ENCODE peak calls at places on chromosomes 2 and 18, in nine cellular contexts. V, H, B, R, X, K, C, U and D are unnamed samples.

GRCh38 chr2:127681288-127681771 is 6.0 kb upstream of the LIMS2 start:
- DNase-seq in V (no peak), H (peak; percentile 84), B (peak; percentile 66), R (no peak), X (no peak), K (peak; percentile 82), C (no peak), U (no peak), D (no peak)

GRCh38 chr18:47844828-47845227 is 85.6 kb downstream of the SMAD2 start:
- DNase-seq in V (no peak), H (no peak), B (no peak), R (no peak), X (no peak), K (no peak), C (no peak), U (no peak), D (no peak)

GRCh38 chr2:66555076-66555475 is 120.2 kb downstream of the MEIS1 start:
- DNase-seq in V (no peak), H (no peak), B (no peak), R (no peak), X (no peak), K (no peak), C (no peak), U (no peak), D (no peak)

GRCh38 chr18:58779514-58779913 is 85.2 kb upstream of the ZNF532 start:
- DNase-seq in V (no peak), H (no peak), B (no peak), R (no peak), X (no peak), K (no peak), C (no peak), U (no peak), D (no peak)

GRCh38 chr2:227788556-227788955 is 25.1 kb upstream of the CCL20 start:
- DNase-seq in V (no peak), H (no peak), B (peak; percentile 59), R (no peak), X (no peak), K (no peak), C (no peak), U (no peak), D (no peak)

GRCh38 chr2:9560628-9561027 is 5.0 kb upstream of the ADAM17 start:
- DNase-seq in V (no peak), H (no peak), B (no peak), R (no peak), X (no peak), K (no peak), C (no peak), U (no peak), D (no peak)

GRCh38 chr2:26591619-26592505 is 49.3 kb downstream of the CIB4 start:
- DNase-seq in V (no peak), H (peak; percentile 59), B (no peak), R (no peak), X (no peak), K (peak; percentile 66), C (no peak), U (peak; percentile 52), D (no peak)

GRCh38 chr18:66971951-66972350 is 368.1 kb upstream of the CDH19 start:
- DNase-seq in V (no peak), H (no peak), B (no peak), R (no peak), X (no peak), K (no peak), C (no peak), U (no peak), D (no peak)

GRCh38 chr18:79531386-79531785 is 135.7 kb downstream of the NFATC1 start:
- DNase-seq in V (no peak), H (peak; percentile 56), B (no peak), R (no peak), X (no peak), K (peak; percentile 56), C (no peak), U (peak; percentile 48), D (no peak)

GRCh38 chr18:36284268-36284667 is 13.2 kb upstream of the FHOD3 start:
- DNase-seq in V (no peak), H (no peak), B (no peak), R (no peak), X (no peak), K (no peak), C (no peak), U (no peak), D (no peak)

GRCh38 chr2:97742381-97742847 is 29.0 kb downstream of the ZAP70 start:
- DNase-seq in V (no peak), H (peak; percentile 19), B (no peak), R (peak; percentile 15), X (no peak), K (peak; percentile 66), C (no peak), U (no peak), D (no peak)

GRCh38 chr2:114661926-114662670 is 219.7 kb downstream of the DPP10 start:
- DNase-seq in V (no peak), H (peak; percentile 79), B (no peak), R (no peak), X (no peak), K (peak; percentile 66), C (peak; percentile 19), U (peak; percentile 71), D (peak; percentile 41)

GRCh38 chr2:204407209-204408070 is 137.8 kb upstream of the PARD3B start:
- DNase-seq in V (no peak), H (no peak), B (no peak), R (no peak), X (no peak), K (no peak), C (no peak), U (no peak), D (no peak)

GRCh38 chr2:3198119-3198518 is 179.5 kb downstream of the EIPR1 start:
- DNase-seq in V (no peak), H (no peak), B (no peak), R (no peak), X (no peak), K (no peak), C (no peak), U (no peak), D (no peak)

GRCh38 chr2:3200420-3200939 is 177.1 kb downstream of the EIPR1 start:
- DNase-seq in V (no peak), H (no peak), B (no peak), R (no peak), X (no peak), K (no peak), C (no peak), U (no peak), D (no peak)

GRCh38 chr2:3197308-3197707 is 180.3 kb downstream of the EIPR1 start:
- DNase-seq in V (no peak), H (no peak), B (no peak), R (no peak), X (no peak), K (peak; percentile 31), C (no peak), U (no peak), D (no peak)

GRCh38 chr2:3201296-3201695 is 176.3 kb downstream of the EIPR1 start:
- DNase-seq in V (no peak), H (no peak), B (no peak), R (no peak), X (no peak), K (no peak), C (no peak), U (no peak), D (no peak)

DNA sequence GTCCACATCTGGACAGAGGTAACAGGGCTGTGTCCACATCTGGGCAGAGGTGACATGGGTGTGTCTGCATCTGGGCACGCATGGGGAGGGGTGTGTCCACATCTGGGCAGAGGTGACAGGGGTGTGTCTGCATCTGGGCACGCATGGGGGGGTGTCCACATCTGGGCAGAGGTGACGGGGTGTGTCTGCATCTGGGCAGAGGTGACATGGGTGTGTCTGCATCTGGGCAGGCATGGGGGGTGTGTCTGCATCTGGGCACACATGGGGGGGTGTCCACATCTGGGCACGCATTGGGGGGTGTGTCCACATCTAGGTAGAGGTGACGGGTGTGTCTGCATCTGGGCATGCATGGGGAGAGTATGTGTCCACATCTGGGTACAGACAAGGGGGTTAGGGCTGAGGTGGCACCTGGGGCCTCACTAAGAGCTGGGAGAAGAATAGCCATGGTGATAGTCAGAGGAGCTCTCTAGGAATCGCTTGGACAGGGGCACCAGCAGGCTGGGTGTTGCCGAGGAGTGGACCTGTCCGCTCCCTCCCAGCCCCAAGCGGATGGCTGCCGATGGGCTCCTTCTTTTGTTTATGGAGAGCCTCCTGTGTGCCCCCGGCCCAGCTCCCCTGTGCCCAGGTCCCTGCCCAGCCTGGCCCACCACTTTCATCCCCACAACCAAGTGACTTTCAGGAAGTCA is 177.8 kb downstream of the EIPR1 start:
- DNase-seq in V (no peak), H (no peak), B (no peak), R (no peak), X (no peak), K (no peak), C (no peak), U (no peak), D (no peak)
- H3K27ac ChIP-seq in V (peak overlapping the region; percentile 70), H (no peak overlapping the region), B (no peak overlapping the region), R (no peak overlapping the region), X (no peak overlapping the region), K (no peak overlapping the region), C (no peak overlapping the region), U (no peak overlapping the region), D (no peak overlapping the region)

GRCh38 chr2:150425121-150425559 is 62.3 kb downstream of the RND3 start:
- DNase-seq in V (no peak), H (no peak), B (no peak), R (no peak), X (no peak), K (no peak), C (no peak), U (no peak), D (no peak)
- H3K27ac ChIP-seq in V (no peak overlapping the region), H (no peak overlapping the region), B (no peak overlapping the region), R (no peak overlapping the region), X (no peak overlapping the region), K (peak overlapping the region; percentile 67), C (no peak overlapping the region), U (no peak overlapping the region), D (no peak overlapping the region)

DNA sequence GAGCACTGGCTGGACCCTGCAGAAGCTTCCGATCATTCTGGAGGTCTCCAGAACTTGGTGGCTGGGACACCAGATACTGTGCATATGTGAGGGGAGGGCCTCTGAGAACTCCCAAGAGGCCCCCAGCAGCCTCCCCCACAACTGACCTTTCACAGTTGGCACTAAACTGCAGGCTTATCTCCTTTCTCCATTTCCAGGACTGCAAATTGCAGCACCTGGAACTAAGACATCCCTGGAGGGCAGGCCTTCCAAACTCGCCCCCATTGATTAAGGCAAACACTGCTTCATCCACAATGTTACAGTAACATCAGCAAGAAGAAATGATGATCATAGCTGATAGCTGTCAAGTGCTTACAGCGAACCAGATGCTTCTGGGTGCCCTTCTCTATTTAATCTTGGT is 67.9 kb downstream of the TGOLN2 start:
- DNase-seq in V (no peak), H (no peak), B (no peak), R (no peak), X (no peak), K (peak; percentile 40), C (no peak), U (no peak), D (no peak)
- H3K27ac ChIP-seq in V (no peak overlapping the region), H (no peak overlapping the region), B (peak overlapping the region; percentile 79), R (no peak overlapping the region), X (no peak overlapping the region), K (no peak overlapping the region), C (no peak overlapping the region), U (no peak overlapping the region), D (no peak overlapping the region)

DNA sequence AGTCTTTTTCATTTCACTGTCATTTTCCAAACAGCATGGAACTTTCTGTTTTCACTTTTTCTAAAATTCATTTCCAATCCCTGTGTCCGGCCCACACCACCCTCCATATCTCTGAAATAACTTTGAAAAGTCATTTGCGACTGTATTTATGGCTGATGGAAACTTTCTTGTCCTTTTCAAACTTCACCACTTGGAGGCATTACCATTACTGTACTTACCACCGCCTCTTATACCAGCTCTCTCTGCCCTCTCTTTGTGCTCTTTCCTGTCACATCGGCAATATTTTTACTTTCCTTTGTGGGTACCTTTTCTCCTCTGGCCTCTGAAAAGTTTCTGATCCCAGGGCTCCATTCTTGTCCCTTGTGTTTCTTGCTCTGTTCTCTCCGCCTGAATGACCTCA is 39.5 kb upstream of the IL1RL1 start:
- DNase-seq in V (no peak), H (no peak), B (no peak), R (no peak), X (no peak), K (no peak), C (no peak), U (no peak), D (no peak)
- H3K27ac ChIP-seq in V (no peak overlapping the region), H (no peak overlapping the region), B (no peak overlapping the region), R (no peak overlapping the region), X (no peak overlapping the region), K (no peak overlapping the region), C (no peak overlapping the region), U (no peak overlapping the region), D (no peak overlapping the region)